ENCODE peak calls at places on chromosomes 6 and 20, in six cellular contexts. U, I, J, M, O and F are unnamed samples.

GRCh38 chr6:7697820-7698623 is 27.9 kb upstream of the BMP6 start:
- DNase-seq in I (peak), O (no peak), U (peak), M (peak), J (peak), F (no peak)

GRCh38 chr6:144718431-144718830 is 433.3 kb downstream of the UTRN start:
- DNase-seq in J (peak), M (no peak), I (no peak), O (no peak), U (no peak), F (no peak)

GRCh38 chr6:166244353-166245045 is 63.7 kb downstream of the PRR18 start:
- DNase-seq in I (no peak), U (no peak), O (no peak), M (no peak), J (no peak), F (no peak)

GRCh38 chr20:3846378-3846739 is 275 bp upstream of the MAVS start:
- DNase-seq in M (no peak), O (no peak), I (no peak), J (no peak), U (no peak), F (no peak)

GRCh38 chr6:56101141-56101553 is 146.2 kb downstream of the COL21A1 start:
- DNase-seq in O (no peak), I (no peak), U (peak), M (no peak), J (peak), F (no peak)

GRCh38 chr6:137099689-137100398 is 55.1 kb upstream of the IL20RA start:
- DNase-seq in J (no peak), O (no peak), M (no peak), I (no peak), U (no peak), F (no peak)

GRCh38 chr20:19492937-19493336 is 265.1 kb upstream of the RIN2 start:
- DNase-seq in O (no peak), I (no peak), J (no peak), U (no peak), M (no peak), F (no peak)

GRCh38 chr6:551405-551804 is 105.5 kb downstream of the HUS1B start:
- DNase-seq in M (no peak), U (peak), J (peak), I (no peak), O (no peak), F (no peak)

GRCh38 chr6:158938811-158939254 is 61.2 kb downstream of the RSPH3 start:
- DNase-seq in O (no peak), J (no peak), I (no peak), M (no peak), U (no peak), F (no peak)

GRCh38 chr6:72968704-72969103 is 256.6 kb downstream of the KHDC1L start:
- DNase-seq in M (no peak), U (no peak), I (no peak), O (no peak), J (peak), F (no peak)

GRCh38 chr6:1761472-1761871 is 151.8 kb downstream of the FOXC1 start:
- DNase-seq in O (no peak), J (no peak), M (no peak), U (peak), I (no peak), F (no peak)

GRCh38 chr6:109513571-109514071 is 30.6 kb upstream of the ZBTB24 start:
- DNase-seq in O (no peak), J (peak), U (no peak), M (no peak), I (no peak), F (no peak)

GRCh38 chr6:79737172-79737571 is 106.0 kb downstream of the SH3BGRL2 start:
- DNase-seq in I (no peak), M (no peak), U (no peak), O (no peak), J (peak), F (no peak)

GRCh38 chr6:56749632-56750151 is 107.0 kb upstream of the DST start:
- DNase-seq in J (peak), U (peak), I (no peak), M (no peak), O (no peak), F (no peak)

GRCh38 chr20:47453167-47453782 is 48.4 kb upstream of the NCOA3 start:
- DNase-seq in O (no peak), I (no peak), J (peak), U (peak), M (no peak), F (no peak)

GRCh38 chr6:103798166-103798565 is 1061.6 kb downstream of the HACE1 start:
- DNase-seq in O (no peak), I (no peak), J (no peak), U (no peak), M (no peak), F (no peak)

GRCh38 chr6:129744201-129744879 is 34.4 kb upstream of the ARHGAP18 start:
- DNase-seq in J (peak), M (no peak), I (peak), O (no peak), U (peak), F (no peak)

GRCh38 chr6:135162678-135163439 is 18.2 kb upstream of the MYB start:
- DNase-seq in J (no peak), I (no peak), O (no peak), U (peak), M (peak), F (no peak)

GRCh38 chr20:38311100-38311499 is 7.1 kb downstream of the BPI start:
- DNase-seq in O (no peak), U (no peak), J (no peak), M (no peak), I (no peak), F (no peak)

GRCh38 chr6:29815118-29815750 is 12.4 kb upstream of the HLA-G start:
- DNase-seq in M (no peak), U (no peak), J (no peak), O (no peak), I (no peak), F (no peak)

GRCh38 chr6:154370545-154370944 is 13.9 kb upstream of the IPCEF1 start:
- DNase-seq in M (no peak), I (no peak), J (peak), O (no peak), U (peak), F (no peak)

GRCh38 chr6:46215777-46216176 is 45.0 kb upstream of the ENPP5 start:
- DNase-seq in O (no peak), I (no peak), J (no peak), U (no peak), M (no peak), F (no peak)

GRCh38 chr20:37366749-37367148 is 20.8 kb downstream of the SRC start:
- DNase-seq in M (no peak), I (no peak), J (no peak), U (no peak), O (no peak), F (no peak)

GRCh38 chr20:58294497-58295455 is 14.7 kb upstream of the RAB22A start:
- DNase-seq in U (peak), M (no peak), J (no peak), I (no peak), O (no peak), F (no peak)

GRCh38 chr20:49508435-49509199 is 26.1 kb upstream of the KCNB1 start:
- DNase-seq in U (peak), J (peak), I (no peak), M (no peak), O (no peak), F (no peak)

GRCh38 chr6:166728884-166729530 is 102.0 kb upstream of the RPS6KA2 start:
- DNase-seq in U (no peak), I (no peak), M (no peak), J (no peak), O (no peak), F (no peak)

GRCh38 chr20:9912858-9913434 is 74.1 kb upstream of the PAK5 start:
- DNase-seq in I (no peak), J (peak), O (no peak), U (peak), M (peak), F (no peak)

GRCh38 chr6:30508890-30509736 is 19.8 kb downstream of the HLA-E start:
- DNase-seq in I (no peak), J (peak), M (no peak), O (no peak), U (no peak), F (peak)

GRCh38 chr20:38726849-38727601 is 2.7 kb downstream of the SLC32A1 start:
- DNase-seq in I (no peak), O (no peak), M (no peak), U (peak), J (no peak), F (no peak)

GRCh38 chr6:168837231-168837903 is 396.4 kb downstream of the SMOC2 start:
- DNase-seq in O (no peak), I (no peak), J (no peak), M (no peak), U (no peak), F (no peak)

GRCh38 chr20:41110930-41111577 is 26.3 kb upstream of the PLCG1 start:
- DNase-seq in J (no peak), M (no peak), I (no peak), U (peak), O (no peak), F (no peak)

GRCh38 chr6:132392292-132392691 is 9.0 kb downstream of the MOXD1 start:
- DNase-seq in I (no peak), U (no peak), O (no peak), J (no peak), M (no peak), F (no peak)

GRCh38 chr6:107579413-107579812 is 89.5 kb downstream of the SOBP start:
- DNase-seq in M (no peak), U (no peak), I (no peak), O (no peak), J (no peak), F (no peak)

GRCh38 chr6:39048481-39049399 is at the start of gene GLP1R:
- DNase-seq in O (no peak), J (no peak), I (no peak), U (no peak), M (no peak), F (peak)

GRCh38 chr6:39049575-39050283 is 1.1 kb downstream of the GLP1R start:
- DNase-seq in M (no peak), J (no peak), U (no peak), O (no peak), I (no peak), F (peak)

GRCh38 chr6:39050453-39051112 is 2.0 kb downstream of the GLP1R start:
- DNase-seq in J (no peak), M (no peak), U (no peak), O (no peak), I (no peak), F (no peak)

GRCh38 chr6:39044181-39044580 is 4.4 kb upstream of the GLP1R start:
- DNase-seq in J (no peak), M (no peak), O (no peak), U (no peak), I (no peak), F (no peak)

DNA sequence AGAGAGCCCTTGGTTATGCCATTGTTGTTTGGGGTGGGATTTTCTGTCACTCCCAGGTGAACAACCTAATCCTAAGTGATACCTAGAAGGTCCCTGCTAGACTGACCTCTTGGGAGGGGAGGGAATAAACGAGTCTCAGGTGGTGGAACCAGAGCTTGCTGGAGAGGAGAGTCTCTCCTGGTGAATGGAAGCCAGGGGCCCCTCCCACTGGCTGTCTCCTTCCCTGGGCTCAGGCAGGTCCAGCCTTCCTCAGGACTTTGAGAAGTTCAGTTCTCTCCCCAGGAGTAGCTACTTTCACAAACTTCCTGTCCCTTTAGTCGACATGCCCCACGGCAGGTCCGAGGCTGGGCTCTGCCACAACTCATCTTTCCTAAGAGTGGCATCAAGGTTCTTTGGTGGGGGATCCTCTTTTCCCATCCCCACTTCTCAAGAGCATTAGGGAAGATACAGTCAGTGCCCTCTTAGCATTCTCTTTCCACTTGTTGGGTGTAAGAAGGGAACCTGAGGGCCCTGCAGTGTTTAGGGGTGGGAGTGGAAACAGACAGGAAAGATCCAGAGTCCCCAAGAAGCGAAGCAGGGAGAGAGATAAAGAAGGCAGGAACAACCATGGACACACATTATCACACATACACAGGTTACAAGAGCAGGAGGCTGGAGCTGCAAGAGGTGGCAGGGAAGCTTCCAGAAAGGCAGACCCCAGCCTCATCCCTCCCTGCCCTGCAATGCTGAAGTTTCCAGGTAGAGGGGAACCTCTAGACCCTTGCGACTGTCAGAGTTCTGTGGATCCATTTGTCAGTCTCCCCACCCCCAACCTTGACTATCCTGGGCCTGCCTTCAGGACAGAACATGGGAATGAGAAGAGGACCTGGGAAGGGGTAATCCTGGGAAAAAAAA is 900 bp upstream of the GLP1R start:
- DNase-seq in O (no peak), J (no peak), I (no peak), U (no peak), M (no peak), F (peak)
- H3K4me3 ChIP-seq in O (peak), J (no peak), I (no peak), U (no peak), M (no peak), F (no peak)

GRCh38 chr20:31603822-31604566 is 1.1 kb upstream of the ID1 start:
- DNase-seq in M (peak), U (peak), J (peak), I (peak), O (peak), F (peak)
- TF ChIP-seq POLR2A in M (peak), U (no peak), J (peak), I (no peak), O (no peak), F (no peak)

DNA sequence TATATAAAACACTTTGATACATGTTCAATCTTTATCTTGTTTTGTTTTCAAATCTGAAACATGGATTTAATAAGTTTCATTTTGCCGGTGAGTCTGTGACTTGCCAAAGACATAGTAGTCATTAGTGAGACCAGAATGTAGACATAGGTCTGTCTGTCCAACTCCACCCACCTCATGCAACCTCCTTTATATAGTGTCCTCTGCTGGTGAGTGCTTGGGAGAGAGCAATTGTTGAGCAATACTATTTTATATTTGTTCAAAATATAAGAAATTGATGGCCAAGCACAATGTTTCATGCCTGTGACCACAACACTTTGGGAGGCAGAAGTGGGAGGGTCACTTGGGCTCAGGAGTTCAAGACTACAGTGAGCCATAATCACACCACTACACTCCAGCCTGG is 10.8 kb upstream of the LY86 start:
- DNase-seq in M (no peak), O (no peak), U (no peak), J (no peak), I (no peak), F (no peak)
- TF ChIP-seq CTCF in M (no peak), O (no peak), U (no peak), J (no peak), I (no peak), F (no peak)

DNA sequence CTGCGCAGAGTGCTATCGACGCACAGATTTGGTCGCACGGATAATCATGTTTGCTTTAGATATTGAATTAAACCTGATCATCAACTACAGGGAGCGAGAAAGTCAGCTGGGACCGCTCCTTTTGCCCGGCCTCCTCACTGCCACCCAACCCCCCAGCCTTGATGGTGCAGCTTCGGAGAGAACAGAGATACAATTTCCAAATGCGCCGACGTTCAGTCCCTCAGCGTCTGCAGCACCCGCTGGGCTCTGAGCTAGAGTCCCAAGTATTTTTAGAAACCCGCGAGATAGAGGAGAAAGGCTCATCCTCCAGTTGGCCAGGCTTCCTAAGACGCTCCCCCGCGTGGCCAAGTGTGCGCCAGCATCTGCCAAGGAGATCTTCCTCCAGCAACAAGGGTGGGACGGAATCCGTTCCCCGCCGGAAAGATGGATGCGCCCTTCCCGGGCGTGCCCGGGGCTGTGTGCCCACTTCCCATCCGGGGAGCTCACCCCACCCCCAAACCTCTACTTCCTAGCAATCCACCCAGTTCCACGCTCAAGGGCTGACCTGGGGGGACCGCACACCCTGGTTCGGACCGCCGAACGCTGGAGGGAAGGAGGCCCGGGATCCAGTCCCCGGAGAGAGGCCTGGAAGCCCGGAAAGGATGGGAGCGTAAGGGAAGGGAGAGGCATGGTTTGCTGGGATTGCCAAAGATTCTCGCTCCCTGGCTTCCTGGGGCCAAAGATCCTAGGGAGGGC is 4.1 kb downstream of the NKX2-2 start:
- DNase-seq in I (no peak), O (no peak), J (peak), M (no peak), U (no peak), F (no peak)
- H3K4me3 ChIP-seq in I (peak), O (peak), J (no peak), M (peak), U (peak), F (no peak)

DNA sequence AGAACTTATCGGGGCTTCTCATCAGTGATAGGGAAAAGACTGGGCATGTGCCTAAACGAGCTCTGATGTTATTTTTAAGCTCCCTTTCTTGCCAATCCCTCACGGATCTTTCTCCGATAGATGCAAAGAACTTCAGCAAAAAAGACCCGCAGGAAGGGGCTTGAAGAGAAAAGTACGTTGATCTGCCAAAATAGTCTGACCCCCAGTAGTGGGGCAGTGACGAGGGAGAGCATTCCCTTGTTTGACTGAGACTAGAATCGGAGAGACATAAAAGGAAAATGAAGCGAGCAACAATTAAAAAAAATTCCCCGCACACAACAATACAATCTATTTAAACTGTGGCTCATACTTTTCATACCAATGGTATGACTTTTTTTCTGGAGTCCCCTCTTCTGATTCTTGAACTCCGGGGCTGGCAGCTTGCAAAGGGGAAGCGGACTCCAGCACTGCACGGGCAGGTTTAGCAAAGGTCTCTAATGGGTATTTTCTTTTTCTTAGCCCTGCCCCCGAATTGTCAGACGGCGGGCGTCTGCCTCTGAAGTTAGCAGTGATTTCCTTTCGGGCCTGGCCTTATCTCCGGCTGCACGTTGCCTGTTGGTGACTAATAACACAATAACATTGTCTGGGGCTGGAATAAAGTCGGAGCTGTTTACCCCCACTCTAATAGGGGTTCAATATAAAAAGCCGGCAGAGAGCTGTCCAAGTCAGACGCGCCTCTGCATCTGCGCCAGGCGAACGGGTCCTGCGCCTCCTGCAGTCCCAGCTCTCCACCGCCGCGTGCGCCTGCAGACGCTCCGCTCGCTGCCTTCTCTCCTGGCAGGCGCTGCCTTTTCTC is at the start of gene EDN1:
- DNase-seq in U (peak), M (peak), O (peak), I (peak), J (peak), F (peak)
- TF ChIP-seq POLR2A in U (no peak), M (peak), O (no peak), I (no peak), J (peak), F (no peak)

GRCh38 chr6:26331809-26332226 is 33.2 kb upstream of the BTN3A2 start:
- DNase-seq in I (no peak), U (no peak), M (no peak), O (no peak), J (no peak), F (no peak)
- TF ChIP-seq CTCF in I (no peak), U (peak), M (no peak), O (no peak), J (no peak), F (no peak)

GRCh38 chr20:17024513-17025105 is 202.2 kb upstream of the PCSK2 start:
- DNase-seq in J (peak), O (no peak), U (peak), M (no peak), I (no peak), F (no peak)

GRCh38 chr20:17023811-17024210 is 203.0 kb upstream of the PCSK2 start:
- DNase-seq in U (no peak), J (peak), I (no peak), O (no peak), M (no peak), F (no peak)

GRCh38 chr20:17026346-17026745 is 200.5 kb upstream of the PCSK2 start:
- DNase-seq in O (no peak), I (no peak), U (no peak), J (peak), M (no peak), F (no peak)

DNA sequence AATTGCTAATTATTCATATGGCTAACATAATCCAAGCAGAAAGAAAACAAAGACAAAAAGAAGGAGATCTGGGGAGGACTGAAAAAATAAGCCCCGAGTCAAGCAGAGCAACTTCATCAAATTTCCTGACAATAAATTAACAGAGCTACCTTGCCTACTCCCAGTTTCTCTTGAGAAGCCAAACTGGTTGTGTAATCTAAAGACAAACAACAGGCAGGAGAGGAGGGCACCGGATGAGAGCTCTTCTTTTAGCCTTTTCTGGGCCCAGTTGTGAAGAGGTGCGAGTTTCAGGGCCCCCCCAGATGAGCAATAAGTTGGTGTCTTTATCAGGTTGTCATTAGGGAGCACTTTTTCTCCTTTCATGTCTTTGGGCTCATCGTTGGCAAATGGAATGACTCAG is 197.1 kb upstream of the PCSK2 start:
- DNase-seq in U (no peak), O (no peak), M (no peak), I (no peak), J (no peak), F (no peak)
- H3K4me3 ChIP-seq in U (no peak), O (no peak), M (no peak), I (no peak), J (no peak), F (no peak)